ENCODE peak calls at places on chromosomes 13 and 19, in five cellular contexts. Q, C, E, L and O are unnamed samples.

GRCh38 chr13:93775507-93776108 is 549.0 kb downstream of the GPC6 start:
- DNase-seq in L (no peak), E (no peak), C (no peak), Q (no peak), O (peak)

GRCh38 chr19:48513289-48514122 is 1.9 kb upstream of the LMTK3 start:
- DNase-seq in Q (peak), C (peak), L (no peak), E (peak), O (peak)

GRCh38 chr19:3034194-3034844 is 5.2 kb upstream of the TLE2 start:
- DNase-seq in E (no peak), L (no peak), Q (peak), C (no peak), O (no peak)

GRCh38 chr19:15934332-15935078 is at the start of gene CYP4F11:
- DNase-seq in E (peak), Q (no peak), C (peak), L (no peak), O (no peak)

GRCh38 chr19:31254611-31255010 is 94.6 kb downstream of the TSHZ3 start:
- DNase-seq in E (no peak), C (no peak), L (no peak), Q (no peak), O (no peak)

GRCh38 chr19:41646589-41647204 is 19.8 kb upstream of the CEACAM4 start:
- DNase-seq in L (no peak), C (no peak), E (peak), Q (no peak), O (peak)

GRCh38 chr13:32829676-32830091 is 186.5 kb upstream of the KL start:
- DNase-seq in E (no peak), Q (no peak), L (no peak), C (peak), O (peak)

GRCh38 chr19:5624154-5624663 is 1.3 kb downstream of the SAFB start:
- DNase-seq in C (no peak), Q (peak), L (no peak), E (peak), O (peak)

GRCh38 chr13:76016799-76017198 is 380.7 kb downstream of the LMO7 start:
- DNase-seq in C (peak), Q (peak), E (peak), L (peak), O (peak)

GRCh38 chr13:45207319-45207718 is 6.5 kb upstream of the KCTD4 start:
- DNase-seq in L (no peak), E (no peak), C (no peak), Q (no peak), O (no peak)
- H3K9ac ChIP-seq in L (no peak), E (no peak), C (peak), Q (no peak), O (peak)

GRCh38 chr19:12788682-12789097 is 2.6 kb upstream of the JUNB start:
- DNase-seq in L (no peak), E (peak), Q (peak), C (peak), O (peak)
- H3K9ac ChIP-seq in L (peak), E (peak), Q (no peak), C (peak), O (peak)

DNA sequence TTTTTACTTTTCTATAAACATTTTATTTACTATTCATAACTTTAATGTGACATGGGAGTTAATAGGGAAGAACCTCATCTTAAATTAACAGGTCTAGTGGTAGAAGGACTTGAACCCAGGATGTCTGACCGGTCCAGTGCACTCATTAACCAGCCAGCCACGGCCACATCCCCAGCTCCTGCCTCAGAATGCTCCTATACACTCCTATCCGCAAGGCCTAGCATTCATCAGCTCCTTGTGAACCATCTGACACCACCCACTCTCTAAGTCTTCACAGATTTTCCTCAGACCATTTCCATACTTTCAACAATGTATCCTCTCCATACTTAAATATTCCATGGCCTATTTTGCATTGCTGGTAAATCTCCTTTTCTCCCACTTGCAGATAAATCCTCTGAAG is 98.3 kb downstream of the KLF12 start:
- DNase-seq in C (no peak), E (no peak), Q (no peak), L (no peak), O (no peak)
- H3K9ac ChIP-seq in C (no peak), E (peak), Q (no peak), L (no peak), O (no peak)

GRCh38 chr13:113972451-113973217 is 1.2 kb downstream of the C13orf46 start:
- DNase-seq in Q (no peak), L (no peak), C (no peak), E (no peak), O (no peak)

GRCh38 chr13:113975416-113975815 is 1.5 kb upstream of the C13orf46 start:
- DNase-seq in C (no peak), E (no peak), Q (no peak), L (no peak), O (no peak)

GRCh38 chr13:113974304-113975281 is 717 bp upstream of the C13orf46 start:
- DNase-seq in Q (no peak), C (no peak), E (no peak), L (no peak), O (no peak)

GRCh38 chr13:113971471-113972231 is 2.2 kb downstream of the C13orf46 start:
- DNase-seq in Q (no peak), E (no peak), C (no peak), L (no peak), O (no peak)

GRCh38 chr13:113973218-113974164 is at the start of gene C13orf46:
- DNase-seq in L (no peak), C (no peak), E (no peak), Q (no peak), O (no peak)
- H3K9ac ChIP-seq in L (peak), C (no peak), E (no peak), Q (no peak), O (no peak)